ENCODE peak calls at places on chromosomes 12 and 14, in four cellular contexts. One of them, this sample, is unnamed.
A peak's percentile ranks its signal among the peaks of the same experiment; 100 is the strongest.

GRCh38 chr12:58176296-58176869 is 235.0 kb downstream of the ATP23 start:
- DNase-seq in fibroblast of mammary gland: peak; percentile 40
- DNase-seq in PC-9: no peak
- DNase-seq in CD8-positive, alpha-beta memory T cell: no peak
- DNase-seq in this sample: no peak

GRCh38 chr14:100523131-100523530 is 64.1 kb downstream of the BEGAIN start:
- DNase-seq in fibroblast of mammary gland: no peak
- DNase-seq in PC-9: no peak
- DNase-seq in CD8-positive, alpha-beta memory T cell: no peak
- DNase-seq in this sample: no peak

GRCh38 chr12:52222692-52223091 is 10.4 kb upstream of the KRT7 start:
- DNase-seq in fibroblast of mammary gland: no peak
- DNase-seq in PC-9: no peak
- DNase-seq in CD8-positive, alpha-beta memory T cell: no peak
- DNase-seq in this sample: no peak

GRCh38 chr12:6932766-6933165 is 5.0 kb downstream of the ATN1 start:
- DNase-seq in fibroblast of mammary gland: no peak
- DNase-seq in PC-9: no peak
- DNase-seq in CD8-positive, alpha-beta memory T cell: no peak
- DNase-seq in this sample: no peak

GRCh38 chr14:77808250-77808649 is 8.3 kb downstream of the ADCK1 start:
- DNase-seq in fibroblast of mammary gland: no peak
- DNase-seq in PC-9: no peak
- DNase-seq in CD8-positive, alpha-beta memory T cell: no peak
- DNase-seq in this sample: no peak

GRCh38 chr12:92602930-92603623 is 99.7 kb upstream of the PLEKHG7 start:
- DNase-seq in fibroblast of mammary gland: no peak
- DNase-seq in PC-9: no peak
- DNase-seq in CD8-positive, alpha-beta memory T cell: no peak
- DNase-seq in this sample: no peak

GRCh38 chr12:15563683-15564082 is 225.5 kb downstream of the EPS8 start:
- DNase-seq in fibroblast of mammary gland: peak; percentile 91
- DNase-seq in PC-9: no peak
- DNase-seq in CD8-positive, alpha-beta memory T cell: no peak
- DNase-seq in this sample: no peak

GRCh38 chr12:116867523-116867922 is 13.7 kb downstream of the HRK start:
- DNase-seq in fibroblast of mammary gland: no peak
- DNase-seq in PC-9: no peak
- DNase-seq in CD8-positive, alpha-beta memory T cell: no peak
- DNase-seq in this sample: no peak

GRCh38 chr14:34472706-34473279 is 10.8 kb upstream of the SPTSSA start:
- DNase-seq in fibroblast of mammary gland: no peak
- DNase-seq in PC-9: no peak
- DNase-seq in CD8-positive, alpha-beta memory T cell: no peak
- DNase-seq in this sample: no peak

GRCh38 chr14:64191756-64192155 is 102.4 kb downstream of the ESR2 start:
- DNase-seq in fibroblast of mammary gland: peak; percentile 92
- DNase-seq in PC-9: peak; percentile 42
- DNase-seq in CD8-positive, alpha-beta memory T cell: no peak
- DNase-seq in this sample: peak; percentile 64

GRCh38 chr12:109461846-109462766 is 15.0 kb downstream of the KCTD10 start:
- DNase-seq in fibroblast of mammary gland: peak; percentile 96
- DNase-seq in PC-9: peak; percentile 91
- DNase-seq in CD8-positive, alpha-beta memory T cell: no peak
- DNase-seq in this sample: peak; percentile 82
- H3K4me3 ChIP-seq in fibroblast of mammary gland: peak overlapping the region; percentile 37
- H3K4me3 ChIP-seq in PC-9: peak overlapping the region; percentile 14
- H3K4me3 ChIP-seq in CD8-positive, alpha-beta memory T cell: no peak overlapping the region
- H3K4me3 ChIP-seq in this sample: no peak overlapping the region

GRCh38 chr14:94322648-94323570 is at the start of gene SERPINA6:
- DNase-seq in fibroblast of mammary gland: peak; percentile 78
- DNase-seq in PC-9: no peak
- DNase-seq in CD8-positive, alpha-beta memory T cell: no peak
- DNase-seq in this sample: no peak
- H3K4me3 ChIP-seq in fibroblast of mammary gland: no peak within 1 kb of the TSS
- H3K4me3 ChIP-seq in PC-9: no peak within 1 kb of the TSS
- H3K4me3 ChIP-seq in CD8-positive, alpha-beta memory T cell: no peak within 1 kb of the TSS
- H3K4me3 ChIP-seq in this sample: no peak within 1 kb of the TSS

DNA sequence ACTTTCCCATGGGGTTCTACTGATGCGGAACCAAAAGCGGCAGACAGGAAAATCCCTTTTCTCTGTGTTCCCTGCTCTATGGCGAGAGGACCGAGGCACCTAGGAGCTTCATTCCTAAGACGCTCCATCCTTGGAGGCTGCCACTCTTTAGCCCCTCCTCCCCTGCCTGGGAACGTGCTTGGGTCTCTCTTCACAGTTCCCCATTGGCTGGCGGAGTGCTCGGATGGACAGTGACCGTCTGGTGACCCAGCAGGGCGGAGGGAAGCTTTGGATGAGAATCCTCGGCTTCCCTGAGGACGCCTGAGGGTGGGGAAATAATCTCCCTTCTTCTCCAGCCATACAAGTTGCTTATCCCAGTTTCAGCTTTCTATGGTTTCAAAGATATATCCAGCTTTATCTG is 37.3 kb downstream of the KCNA5 start:
- DNase-seq in fibroblast of mammary gland: no peak
- DNase-seq in PC-9: no peak
- DNase-seq in CD8-positive, alpha-beta memory T cell: no peak
- DNase-seq in this sample: no peak
- H3K4me3 ChIP-seq in fibroblast of mammary gland: no peak overlapping the region
- H3K4me3 ChIP-seq in PC-9: no peak overlapping the region
- H3K4me3 ChIP-seq in CD8-positive, alpha-beta memory T cell: no peak overlapping the region
- H3K4me3 ChIP-seq in this sample: no peak overlapping the region

DNA sequence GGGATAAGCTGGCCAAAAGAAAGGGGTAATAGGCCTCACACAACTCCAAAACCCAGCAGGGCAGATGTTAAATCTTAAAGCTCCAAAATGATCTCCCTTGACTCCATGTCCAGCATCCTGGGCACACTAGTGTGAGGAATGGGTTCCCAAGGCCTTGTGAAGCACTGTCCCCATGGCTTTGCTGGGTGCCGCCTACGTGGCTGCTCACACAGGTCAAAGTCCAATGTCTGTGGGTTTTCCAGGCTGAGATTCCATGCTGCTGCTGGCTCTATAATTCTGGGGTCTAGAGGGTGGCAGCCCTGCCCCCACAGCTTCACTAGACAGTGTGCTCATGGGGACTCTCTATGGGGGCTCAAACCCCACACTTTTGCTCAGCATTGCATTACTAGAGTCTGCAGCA is 145.3 kb upstream of the GRIN2B start:
- DNase-seq in fibroblast of mammary gland: no peak
- DNase-seq in PC-9: no peak
- DNase-seq in CD8-positive, alpha-beta memory T cell: no peak
- DNase-seq in this sample: no peak
- H3K4me3 ChIP-seq in fibroblast of mammary gland: no peak overlapping the region
- H3K4me3 ChIP-seq in PC-9: no peak overlapping the region
- H3K4me3 ChIP-seq in CD8-positive, alpha-beta memory T cell: no peak overlapping the region
- H3K4me3 ChIP-seq in this sample: no peak overlapping the region

GRCh38 chr12:47192046-47192445 is 112.3 kb upstream of the AMIGO2 start:
- DNase-seq in fibroblast of mammary gland: no peak
- DNase-seq in PC-9: no peak
- DNase-seq in CD8-positive, alpha-beta memory T cell: no peak
- DNase-seq in this sample: no peak
- H3K4me3 ChIP-seq in fibroblast of mammary gland: no peak overlapping the region
- H3K4me3 ChIP-seq in PC-9: no peak overlapping the region
- H3K4me3 ChIP-seq in CD8-positive, alpha-beta memory T cell: peak overlapping the region; percentile 33
- H3K4me3 ChIP-seq in this sample: no peak overlapping the region

GRCh38 chr12:108633534-108634224 is at the start of gene SELPLG:
- DNase-seq in fibroblast of mammary gland: no peak
- DNase-seq in PC-9: no peak
- DNase-seq in CD8-positive, alpha-beta memory T cell: peak; percentile 95
- DNase-seq in this sample: peak; percentile 65
- H3K4me3 ChIP-seq in fibroblast of mammary gland: no peak within 1 kb of the TSS
- H3K4me3 ChIP-seq in PC-9: no peak within 1 kb of the TSS
- H3K4me3 ChIP-seq in CD8-positive, alpha-beta memory T cell: peak within 1 kb of the TSS; percentile 87
- H3K4me3 ChIP-seq in this sample: no peak within 1 kb of the TSS

GRCh38 chr12:96720363-96720705 is 186.7 kb upstream of the NEDD1 start:
- DNase-seq in fibroblast of mammary gland: peak; percentile 1
- DNase-seq in PC-9: no peak
- DNase-seq in CD8-positive, alpha-beta memory T cell: no peak
- DNase-seq in this sample: no peak
- H3K4me3 ChIP-seq in fibroblast of mammary gland: peak overlapping the region; percentile 25
- H3K4me3 ChIP-seq in PC-9: peak overlapping the region; percentile 42
- H3K4me3 ChIP-seq in CD8-positive, alpha-beta memory T cell: peak overlapping the region; percentile 78
- H3K4me3 ChIP-seq in this sample: peak overlapping the region; percentile 30

DNA sequence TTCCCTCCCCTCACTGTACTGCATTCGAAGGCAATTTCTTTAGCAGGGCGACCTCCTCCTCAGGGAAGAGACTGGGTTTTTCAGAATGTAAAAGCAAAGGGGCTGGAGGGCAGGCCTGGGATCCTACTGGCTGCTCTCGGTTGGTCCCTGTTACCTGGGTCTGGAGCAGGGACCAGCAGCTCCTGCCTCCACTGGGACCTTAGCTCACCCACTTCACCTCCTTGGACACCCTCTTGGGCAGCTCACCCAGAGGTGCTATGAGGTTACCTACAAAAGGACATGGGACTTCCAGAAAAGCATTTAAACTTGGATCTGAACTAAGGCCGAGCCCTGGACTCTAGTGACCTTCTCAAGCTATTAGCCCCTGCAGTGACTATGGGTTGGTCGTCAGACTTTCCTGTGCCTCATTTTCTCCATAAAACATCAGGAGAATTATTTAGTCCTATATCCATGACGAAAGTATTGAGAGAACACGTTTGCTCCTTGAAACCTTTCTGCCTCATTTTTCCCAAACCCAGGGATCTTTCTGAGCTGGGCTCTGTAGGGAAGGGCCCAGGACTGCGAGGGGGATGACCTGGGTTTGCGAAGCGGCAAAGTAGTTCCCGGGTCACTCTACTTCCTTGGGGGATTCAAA is 65.0 kb downstream of the FBXL14 start:
- DNase-seq in fibroblast of mammary gland: no peak
- DNase-seq in PC-9: no peak
- DNase-seq in CD8-positive, alpha-beta memory T cell: no peak
- DNase-seq in this sample: no peak
- H3K4me3 ChIP-seq in fibroblast of mammary gland: peak overlapping the region; percentile 48
- H3K4me3 ChIP-seq in PC-9: no peak overlapping the region
- H3K4me3 ChIP-seq in CD8-positive, alpha-beta memory T cell: no peak overlapping the region
- H3K4me3 ChIP-seq in this sample: peak overlapping the region; percentile 67

GRCh38 chr14:24694680-24695079 is 60.7 kb upstream of the GZMB start:
- DNase-seq in fibroblast of mammary gland: no peak
- DNase-seq in PC-9: no peak
- DNase-seq in CD8-positive, alpha-beta memory T cell: no peak
- DNase-seq in this sample: no peak

GRCh38 chr14:24693941-24694507 is 60.0 kb upstream of the GZMB start:
- DNase-seq in fibroblast of mammary gland: no peak
- DNase-seq in PC-9: no peak
- DNase-seq in CD8-positive, alpha-beta memory T cell: no peak
- DNase-seq in this sample: no peak

GRCh38 chr14:24690492-24690891 is 56.5 kb upstream of the GZMB start:
- DNase-seq in fibroblast of mammary gland: no peak
- DNase-seq in PC-9: no peak
- DNase-seq in CD8-positive, alpha-beta memory T cell: no peak
- DNase-seq in this sample: no peak

GRCh38 chr14:24693353-24693737 is 59.4 kb upstream of the GZMB start:
- DNase-seq in fibroblast of mammary gland: no peak
- DNase-seq in PC-9: no peak
- DNase-seq in CD8-positive, alpha-beta memory T cell: no peak
- DNase-seq in this sample: no peak

DNA sequence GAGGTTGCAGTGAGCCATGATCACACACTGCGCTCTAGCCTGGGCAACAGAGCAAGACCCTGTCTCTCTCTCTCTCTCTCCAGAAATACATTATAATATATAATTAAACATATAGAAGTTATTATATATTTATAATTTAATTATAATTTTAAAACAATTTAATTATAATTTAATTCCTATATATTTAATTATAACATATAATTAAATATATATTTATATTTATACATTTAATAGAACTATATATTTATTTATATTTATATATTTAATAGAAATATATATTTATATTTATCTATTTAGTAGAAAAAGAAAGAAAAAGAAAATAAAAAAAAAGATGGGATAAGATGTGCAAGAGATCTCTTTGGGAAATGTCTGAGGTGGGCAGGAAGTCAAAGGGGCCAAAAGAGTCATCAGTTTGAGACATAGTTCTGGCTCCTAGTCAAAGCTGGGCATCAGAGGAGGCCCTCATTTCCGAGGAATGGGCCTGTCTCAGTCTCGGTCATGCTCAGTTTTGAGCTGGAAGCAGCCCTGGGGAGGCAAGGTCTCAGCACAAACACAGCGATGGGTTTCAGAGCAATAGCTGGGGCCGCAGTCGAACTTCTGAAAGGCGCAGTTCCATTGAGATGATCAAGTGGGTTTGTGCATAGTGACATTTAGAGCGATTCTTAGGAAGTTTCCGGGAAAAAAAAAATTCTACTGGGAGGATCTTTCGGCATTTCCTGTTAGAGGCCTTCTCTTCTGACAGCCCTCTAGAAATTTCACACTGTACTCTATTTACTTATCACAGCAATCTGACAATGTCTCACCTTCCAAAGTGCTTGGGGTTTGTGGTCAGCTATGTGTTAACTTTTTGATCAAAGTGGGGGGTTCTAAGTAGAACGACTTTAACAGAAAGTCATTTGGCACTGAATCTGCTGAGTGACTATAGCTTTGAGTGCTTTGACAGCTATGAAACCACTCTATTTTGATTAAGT is 58.7 kb upstream of the GZMB start:
- DNase-seq in fibroblast of mammary gland: no peak
- DNase-seq in PC-9: no peak
- DNase-seq in CD8-positive, alpha-beta memory T cell: peak; percentile 78
- DNase-seq in this sample: no peak
- H3K4me3 ChIP-seq in fibroblast of mammary gland: no peak overlapping the region
- H3K4me3 ChIP-seq in PC-9: no peak overlapping the region
- H3K4me3 ChIP-seq in CD8-positive, alpha-beta memory T cell: peak overlapping the region; percentile 12
- H3K4me3 ChIP-seq in this sample: no peak overlapping the region

This sample was measured in SJSA1.